ENCODE peak calls at places on chromosome 4, in five cellular contexts. T, A, M, Q and W are unnamed samples.
A peak's percentile ranks its signal among the peaks of the same experiment; 100 is the strongest.

GRCh38 chr4:67037489-67037888 is 507.8 kb downstream of the CENPC start:
- DNase-seq in T (no peak), A (no peak), M (no peak), Q (no peak), W (no peak)

GRCh38 chr4:153064571-153064970 is 128.4 kb downstream of the FHDC1 start:
- DNase-seq in T (peak; percentile 87), A (no peak), M (no peak), Q (no peak), W (peak; percentile 11)

GRCh38 chr4:163810757-163811156 is 316.3 kb downstream of the TMA16 start:
- DNase-seq in T (no peak), A (no peak), M (no peak), Q (no peak), W (no peak)

GRCh38 chr4:88415982-88416381 is 37.3 kb downstream of the HERC6 start:
- DNase-seq in T (no peak), A (no peak), M (no peak), Q (no peak), W (no peak)

GRCh38 chr4:140150636-140150885 is 3.4 kb downstream of the MAML3 start:
- DNase-seq in T (no peak), A (no peak), M (no peak), Q (no peak), W (no peak)

GRCh38 chr4:85127653-85128052 is 161.2 kb upstream of the WDFY3 start:
- DNase-seq in T (peak; percentile 92), A (peak; percentile 1), M (no peak), Q (peak; percentile 3), W (peak; percentile 61)

GRCh38 chr4:68865178-68865638 is 49.4 kb downstream of the UGT2B10 start:
- DNase-seq in T (no peak), A (no peak), M (no peak), Q (no peak), W (no peak)

GRCh38 chr4:55358668-55359067 is 12.6 kb downstream of the SRD5A3 start:
- DNase-seq in T (no peak), A (no peak), M (no peak), Q (no peak), W (no peak)

GRCh38 chr4:40455340-40455902 is 120.3 kb downstream of the CHRNA9 start:
- DNase-seq in T (no peak), A (no peak), M (no peak), Q (no peak), W (no peak)

GRCh38 chr4:87117051-87117729 is 103.2 kb downstream of the KLHL8 start:
- DNase-seq in T (no peak), A (no peak), M (peak; percentile 100), Q (no peak), W (peak; percentile 58)

GRCh38 chr4:163693776-163694175 is 199.3 kb downstream of the TMA16 start:
- DNase-seq in T (no peak), A (no peak), M (peak; percentile 35), Q (no peak), W (no peak)

GRCh38 chr4:184267206-184267608 is 49.5 kb upstream of the ENPP6 start:
- DNase-seq in T (no peak), A (no peak), M (no peak), Q (no peak), W (no peak)

GRCh38 chr4:4413806-4414205 is 26.9 kb downstream of the NSG1 start:
- DNase-seq in T (no peak), A (no peak), M (no peak), Q (no peak), W (no peak)

GRCh38 chr4:74758521-74758920 is 35.8 kb downstream of the BTC start:
- DNase-seq in T (no peak), A (no peak), M (no peak), Q (no peak), W (peak; percentile 59)

GRCh38 chr4:106033469-106033868 is 138.2 kb downstream of the NPNT start:
- DNase-seq in T (no peak), A (no peak), M (no peak), Q (no peak), W (no peak)

GRCh38 chr4:31194823-31195222 is 474.7 kb downstream of the PCDH7 start:
- DNase-seq in T (no peak), A (no peak), M (no peak), Q (no peak), W (no peak)

GRCh38 chr4:11503166-11503565 is 74.5 kb upstream of the HS3ST1 start:
- DNase-seq in T (no peak), A (peak; percentile 5), M (no peak), Q (peak; percentile 1), W (peak; percentile 5)